ENCODE peak calls at places on chromosome 3, in six cellular contexts. I is H1, E is K562, H is GM12891, T is HepG2, R is GM12878. Q is an unnamed sample.

GRCh38 chr3:49351521-49352011 is 6.6 kb downstream of the GPX1 start:
- DNase-seq in I (no peak), E (no peak), H (no peak), T (no peak), R (no peak), Q (no peak)

GRCh38 chr3:138835177-138835757 is 539 bp upstream of the PIK3CB start:
- DNase-seq in I (no peak), E (no peak), H (no peak), T (no peak), R (no peak), Q (no peak)

GRCh38 chr3:78728406-78729145 is 1039.2 kb downstream of the ROBO1 start:
- DNase-seq in I (no peak), E (no peak), H (no peak), T (no peak), R (no peak), Q (no peak)

GRCh38 chr3:195003006-195003892 is 267.7 kb downstream of the XXYLT1 start:
- DNase-seq in I (peak; percentile 34), E (no peak), H (no peak), T (no peak), R (no peak), Q (no peak)

GRCh38 chr3:26106119-26106690 is 316.3 kb downstream of the OXSM start:
- DNase-seq in I (no peak), E (no peak), H (no peak), T (no peak), R (peak; percentile 8), Q (no peak)

GRCh38 chr3:78844307-78844706 is 923.5 kb downstream of the ROBO1 start:
- DNase-seq in I (no peak), E (no peak), H (no peak), T (peak; percentile 97), R (no peak), Q (no peak)

GRCh38 chr3:113717818-113718217 is 21.4 kb upstream of the USF3 start:
- DNase-seq in I (no peak), E (no peak), H (no peak), T (no peak), R (no peak), Q (no peak)

GRCh38 chr3:160564949-160565441 is 376 bp downstream of the KPNA4 start:
- DNase-seq in I (peak; percentile 85), E (peak; percentile 71), H (peak; percentile 48), T (peak; percentile 28), R (no peak), Q (peak; percentile 40)

GRCh38 chr3:28485164-28485563 is 136.5 kb upstream of the AZI2 start:
- DNase-seq in I (no peak), E (no peak), H (no peak), T (no peak), R (no peak), Q (no peak)

GRCh38 chr3:22887664-22888291 is 315.3 kb upstream of the UBE2E2 start:
- DNase-seq in I (no peak), E (peak; percentile 3), H (no peak), T (no peak), R (no peak), Q (no peak)

GRCh38 chr3:194870394-194871110 is 184.9 kb downstream of the FAM43A start:
- DNase-seq in I (no peak), E (no peak), H (no peak), T (no peak), R (no peak), Q (no peak)

GRCh38 chr3:13465236-13465958 is 14.7 kb upstream of the HDAC11 start:
- DNase-seq in I (no peak), E (no peak), H (no peak), T (no peak), R (no peak), Q (no peak)

GRCh38 chr3:54836876-54837275 is 91.0 kb downstream of the LRTM1 start:
- DNase-seq in I (no peak), E (no peak), H (no peak), T (no peak), R (no peak), Q (no peak)

GRCh38 chr3:44114142-44114541 is 127.5 kb upstream of the TOPAZ1 start:
- DNase-seq in I (peak; percentile 89), E (peak; percentile 69), H (peak; percentile 48), T (peak; percentile 13), R (no peak), Q (peak; percentile 49)

GRCh38 chr3:52218454-52218853 is 7.0 kb downstream of the TLR9 start:
- DNase-seq in I (no peak), E (peak; percentile 61), H (no peak), T (no peak), R (no peak), Q (no peak)

GRCh38 chr3:40079845-40080240 is 229.7 kb upstream of the EIF1B start:
- DNase-seq in I (no peak), E (no peak), H (no peak), T (no peak), R (no peak), Q (no peak)

GRCh38 chr3:27721717-27722564 is at the start of gene EOMES:
- DNase-seq in I (peak; percentile 84), E (no peak), H (peak; percentile 37), T (peak; percentile 30), R (no peak), Q (no peak)

GRCh38 chr3:58173670-58174472 is 36.9 kb downstream of the DNASE1L3 start:
- DNase-seq in I (peak; percentile 81), E (peak; percentile 61), H (peak; percentile 43), T (peak; percentile 87), R (no peak), Q (peak; percentile 47)

GRCh38 chr3:145952541-145952940 is 208.4 kb downstream of the PLOD2 start:
- DNase-seq in I (no peak), E (no peak), H (no peak), T (no peak), R (no peak), Q (no peak)

GRCh38 chr3:197023998-197024651 is 5.5 kb downstream of the MELTF start:
- DNase-seq in I (no peak), E (no peak), H (peak; percentile 18), T (no peak), R (no peak), Q (no peak)

GRCh38 chr3:10622456-10622855 is 117.1 kb upstream of the ATP2B2 start:
- DNase-seq in I (no peak), E (no peak), H (no peak), T (no peak), R (no peak), Q (no peak)

GRCh38 chr3:156259896-156260788 is 139.8 kb downstream of the KCNAB1 start:
- DNase-seq in I (no peak), E (no peak), H (no peak), T (no peak), R (no peak), Q (no peak)

GRCh38 chr3:43425829-43426228 is 139.5 kb downstream of the SNRK start:
- DNase-seq in I (no peak), E (no peak), H (no peak), T (no peak), R (no peak), Q (no peak)

GRCh38 chr3:32681811-32682210 is 3.2 kb upstream of the CNOT10 start:
- DNase-seq in I (no peak), E (no peak), H (no peak), T (no peak), R (no peak), Q (no peak)

GRCh38 chr3:114052216-114052615 is 4.1 kb downstream of the CCDC191 start:
- DNase-seq in I (no peak), E (no peak), H (no peak), T (no peak), R (no peak), Q (no peak)

GRCh38 chr3:194993896-194994295 is 277.1 kb downstream of the XXYLT1 start:
- DNase-seq in I (peak; percentile 27), E (no peak), H (no peak), T (no peak), R (no peak), Q (no peak)

GRCh38 chr3:184241447-184242296 is 7.1 kb downstream of the ALG3 start:
- DNase-seq in I (peak; percentile 57), E (peak; percentile 82), H (no peak), T (peak; percentile 86), R (no peak), Q (no peak)

GRCh38 chr3:101720851-101721649 is 3.4 kb upstream of the CEP97 start:
- DNase-seq in I (no peak), E (no peak), H (no peak), T (no peak), R (no peak), Q (no peak)

GRCh38 chr3:60064210-60065178 is 1014.7 kb upstream of the CFAP20DC start:
- DNase-seq in I (no peak), E (peak; percentile 4), H (no peak), T (no peak), R (no peak), Q (no peak)

GRCh38 chr3:178078933-178079332 is 457.3 kb upstream of the KCNMB2 start:
- DNase-seq in I (no peak), E (no peak), H (no peak), T (no peak), R (no peak), Q (no peak)
- TF ChIP-seq TAF1 in I (no peak), E (no peak), H (no peak), T (no peak), R (no peak), Q (no peak)

DNA sequence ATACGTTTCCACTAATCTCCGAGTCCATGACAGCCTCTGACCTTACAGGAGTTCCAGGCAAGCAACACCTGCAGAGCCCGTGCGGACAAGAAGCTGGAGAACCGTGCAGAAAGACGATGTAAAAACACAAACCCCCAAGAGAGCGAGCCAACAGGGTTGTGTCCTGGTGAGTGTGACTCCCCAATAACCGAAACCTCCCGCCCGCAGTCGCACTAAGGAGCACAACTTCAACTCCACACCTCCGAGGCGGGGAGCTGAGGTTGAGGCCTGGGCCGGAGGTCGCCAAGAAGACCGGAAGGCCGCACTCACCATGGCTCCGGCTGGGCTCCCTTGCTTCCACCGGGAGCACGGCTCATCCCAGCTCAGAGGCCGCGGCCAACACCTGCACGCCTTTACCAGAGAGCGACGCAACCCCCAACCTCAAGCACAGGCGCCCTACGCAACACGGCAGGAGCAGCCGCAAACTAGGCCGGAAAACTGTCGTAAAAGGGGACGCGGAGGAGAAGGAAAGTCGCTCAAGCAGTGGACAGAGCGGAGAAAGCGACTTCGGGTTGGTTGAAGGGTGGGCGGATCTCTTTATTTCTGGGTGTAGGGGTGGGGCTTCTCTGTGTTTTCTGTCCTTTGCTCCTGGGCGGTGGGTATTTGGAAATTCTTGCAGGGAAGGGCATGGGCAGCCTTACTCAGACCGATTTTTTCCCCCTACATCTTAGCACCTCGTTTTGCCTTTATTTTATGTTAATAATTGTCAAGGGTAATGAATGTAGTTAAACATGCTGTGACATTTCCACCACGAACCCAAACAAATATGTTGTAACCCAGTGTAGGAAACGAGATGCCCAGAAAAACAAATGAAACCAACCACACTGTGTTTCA is at the start of gene DNAJC19:
- DNase-seq in I (peak; percentile 89), E (peak; percentile 97), H (peak; percentile 66), T (peak; percentile 96), R (peak; percentile 87), Q (peak; percentile 53)
- TF ChIP-seq POLR2A in I (peak; percentile 97), E (peak; percentile 93), H (peak; percentile 91), T (peak; percentile 91), R (peak; percentile 97), Q (peak; percentile 90)

GRCh38 chr3:124248471-124249028 is 256.6 kb upstream of the ROPN1 start:
- DNase-seq in I (no peak), E (peak; percentile 2), H (no peak), T (no peak), R (no peak), Q (no peak)
- TF ChIP-seq POLR2AphosphoS5 in I (no peak), E (no peak), H (no peak), T (no peak), R (no peak), Q (no peak)

DNA sequence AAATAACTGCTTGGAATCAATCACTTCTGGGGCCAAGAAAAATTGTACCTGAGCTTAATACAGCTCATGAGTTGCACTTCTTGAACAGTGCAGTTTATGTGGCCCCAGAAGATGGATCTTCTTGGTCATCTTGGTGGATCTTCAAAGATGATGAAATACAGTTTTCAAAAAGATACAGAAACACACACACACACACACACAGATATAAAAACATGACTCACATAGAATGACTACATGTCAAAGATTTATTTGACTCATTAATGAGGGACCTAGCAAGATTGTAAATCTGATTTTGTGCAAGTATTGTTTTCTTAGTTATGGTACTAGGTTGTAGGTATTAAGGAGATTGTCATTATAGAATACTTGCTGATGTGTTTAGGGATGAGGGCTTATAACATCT is 32.6 kb downstream of the PDCD6IP start:
- DNase-seq in I (no peak), E (no peak), H (no peak), T (no peak), R (no peak), Q (no peak)
- TF ChIP-seq TAF1 in I (no peak), E (no peak), H (no peak), T (no peak), R (no peak), Q (no peak)

Q was measured in GM12892.